ENCODE peak calls at places on chromosomes 2 and 18, in four cellular contexts. V is GM10248, F is AG09319, R is mammary epithelial cell. B is an unnamed sample.

GRCh38 chr2:169172076-169172735 is 102.8 kb downstream of the DHRS9 start:
- DNase-seq in V (no peak), F (no peak), R (no peak), B (no peak)

GRCh38 chr2:175854665-175855064 is 147.4 kb downstream of the LNPK start:
- DNase-seq in V (no peak), F (no peak), R (no peak), B (no peak)

GRCh38 chr2:240595381-240596079 is 9.0 kb downstream of the CAPN10 start:
- DNase-seq in V (peak), F (no peak), R (no peak), B (peak)

GRCh38 chr2:119683074-119683716 is 4.2 kb downstream of the TMEM177 start:
- DNase-seq in V (no peak), F (no peak), R (no peak), B (no peak)

GRCh38 chr2:39739386-39739785 is 39.7 kb downstream of the THUMPD2 start:
- DNase-seq in V (no peak), F (no peak), R (no peak), B (no peak)

GRCh38 chr2:233385489-233386044 is 31.3 kb downstream of the DGKD start:
- DNase-seq in V (peak), F (no peak), R (no peak), B (no peak)

GRCh38 chr2:239328306-239329191 is 72.3 kb downstream of the HDAC4 start:
- DNase-seq in V (no peak), F (peak), R (no peak), B (no peak)

GRCh38 chr18:11866764-11867163 is 15.6 kb downstream of the CHMP1B start:
- DNase-seq in V (no peak), F (no peak), R (no peak), B (no peak)

GRCh38 chr18:75854174-75854573 is 426.7 kb upstream of the SMIM21 start:
- DNase-seq in V (no peak), F (no peak), R (no peak), B (peak)

GRCh38 chr2:239569401-239570090 is 168.7 kb upstream of the HDAC4 start:
- DNase-seq in V (no peak), F (no peak), R (no peak), B (no peak)

GRCh38 chr2:218964041-218964771 is 4.7 kb downstream of the CDK5R2 start:
- DNase-seq in V (no peak), F (no peak), R (peak), B (no peak)

GRCh38 chr18:11761553-11761952 is 72.5 kb downstream of the GNAL start:
- DNase-seq in V (peak), F (no peak), R (no peak), B (no peak)

GRCh38 chr2:12244070-12244469 is 472.7 kb upstream of the TRIB2 start:
- DNase-seq in V (no peak), F (no peak), R (no peak), B (no peak)

GRCh38 chr2:3465844-3466481 is 53.4 kb downstream of the ADI1 start:
- DNase-seq in V (no peak), F (peak), R (peak), B (no peak)

GRCh38 chr2:109470121-109470921 is 143.4 kb downstream of the SEPTIN10 start:
- DNase-seq in V (no peak), F (no peak), R (peak), B (no peak)

GRCh38 chr2:234686088-234686890 is 189.4 kb upstream of the ARL4C start:
- DNase-seq in V (no peak), F (no peak), R (peak), B (peak)

GRCh38 chr18:23354625-23355024 is 98.5 kb upstream of the RIOK3 start:
- DNase-seq in V (no peak), F (no peak), R (peak), B (no peak)

GRCh38 chr2:27773959-27774358 is 2.4 kb downstream of the MRPL33 start:
- DNase-seq in V (no peak), F (no peak), R (no peak), B (no peak)

GRCh38 chr2:71759056-71759455 is 305.7 kb downstream of the DYSF start:
- DNase-seq in V (no peak), F (no peak), R (no peak), B (no peak)

GRCh38 chr2:100104718-100105677 is 37.4 kb downstream of the AFF3 start:
- DNase-seq in V (peak), F (no peak), R (no peak), B (peak)

GRCh38 chr2:12303181-12304030 is 413.3 kb upstream of the TRIB2 start:
- DNase-seq in V (no peak), F (peak), R (no peak), B (no peak)

DNA sequence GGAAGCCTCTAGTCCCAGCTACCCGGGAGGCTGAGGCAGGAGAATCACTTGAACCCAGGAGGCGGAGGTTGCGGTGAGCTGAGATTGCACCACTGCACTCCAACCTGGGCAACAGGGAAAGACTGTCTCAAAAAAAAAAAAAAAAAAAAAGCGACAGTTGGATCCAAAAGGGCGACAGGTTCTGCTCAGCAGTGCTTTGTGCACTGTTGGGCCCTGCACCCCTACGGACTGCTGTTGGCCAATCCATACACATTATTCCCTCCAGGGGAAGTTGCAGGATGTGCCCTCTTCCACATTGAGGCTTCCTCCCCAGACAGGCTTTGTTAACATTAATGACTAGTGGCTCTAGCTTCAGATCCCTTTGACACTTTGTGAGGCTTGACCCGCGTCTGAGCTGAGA is 9.4 kb downstream of the NT5DC4 start:
- DNase-seq in V (no peak), F (no peak), R (no peak), B (no peak)
- TF ChIP-seq CTCF in V (no peak), F (no peak), R (no peak), B (no peak)

GRCh38 chr2:201183373-201183742 is 417 bp downstream of the CASP10 start:
- DNase-seq in V (no peak), F (no peak), R (no peak), B (no peak)

GRCh38 chr2:201188449-201188848 is 5.5 kb downstream of the CASP10 start:
- DNase-seq in V (no peak), F (no peak), R (no peak), B (no peak)

GRCh38 chr2:201180010-201180409 is 2.9 kb upstream of the CASP10 start:
- DNase-seq in V (no peak), F (no peak), R (no peak), B (no peak)

GRCh38 chr2:201185863-201186262 is 2.9 kb downstream of the CASP10 start:
- DNase-seq in V (no peak), F (no peak), R (no peak), B (no peak)

DNA sequence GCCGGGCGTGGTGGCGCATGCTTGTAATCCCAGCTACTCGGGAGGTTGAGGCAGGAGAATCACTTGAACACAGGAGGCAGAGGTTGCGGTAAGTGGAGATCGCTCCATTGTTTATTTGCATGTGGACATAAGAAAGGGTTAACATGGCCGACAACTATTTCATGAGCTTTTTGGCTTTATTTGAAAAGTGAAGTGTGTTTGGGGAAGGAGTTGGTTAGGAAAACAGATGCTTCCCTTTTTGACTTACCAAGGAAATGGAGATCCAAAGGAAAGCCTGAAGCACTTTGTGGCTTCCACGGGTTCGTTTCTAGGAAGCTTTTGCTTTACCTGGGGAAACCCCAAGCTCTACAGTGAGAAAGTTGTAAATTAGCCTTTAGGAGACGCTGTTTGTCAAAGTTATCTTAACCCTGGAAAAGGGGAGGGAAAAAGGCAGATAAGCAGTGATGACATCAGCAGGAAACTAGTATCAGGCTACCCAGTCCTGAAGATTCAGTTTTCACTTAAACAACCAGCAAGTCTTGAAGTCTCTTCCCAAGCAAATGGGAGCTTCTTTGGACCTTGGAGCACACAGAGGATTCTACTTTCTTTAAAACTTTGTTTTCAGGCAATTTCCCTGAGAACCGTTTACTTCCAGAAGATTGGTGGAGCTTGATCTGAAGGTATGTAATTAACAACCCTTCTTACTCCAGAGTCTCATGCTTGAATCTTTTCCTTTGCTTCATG is at the start of gene CASP10:
- DNase-seq in V (peak), F (peak), R (peak), B (peak)
- TF ChIP-seq CTCF in V (peak), F (peak), R (peak), B (no peak)

GRCh38 chr18:47175895-47176575 is at the start of gene IER3IP1:
- DNase-seq in V (peak), F (peak), R (peak), B (peak)
- TF ChIP-seq CTCF in V (no peak), F (peak), R (no peak), B (no peak)

GRCh38 chr2:136929531-136929930 is 164.2 kb downstream of the THSD7B start:
- DNase-seq in V (no peak), F (no peak), R (no peak), B (no peak)

GRCh38 chr2:136932700-136933099 is 167.4 kb downstream of the THSD7B start:
- DNase-seq in V (no peak), F (peak), R (peak), B (peak)

GRCh38 chr2:136935119-136935518 is 169.8 kb downstream of the THSD7B start:
- DNase-seq in V (no peak), F (no peak), R (no peak), B (no peak)
- TF ChIP-seq CTCF in V (no peak), F (no peak), R (no peak), B (peak)

GRCh38 chr18:59993560-59993959 is 93.8 kb downstream of the PMAIP1 start:
- DNase-seq in V (no peak), F (no peak), R (peak), B (no peak)

GRCh38 chr18:59994357-59994756 is 94.6 kb downstream of the PMAIP1 start:
- DNase-seq in V (no peak), F (no peak), R (no peak), B (no peak)

DNA sequence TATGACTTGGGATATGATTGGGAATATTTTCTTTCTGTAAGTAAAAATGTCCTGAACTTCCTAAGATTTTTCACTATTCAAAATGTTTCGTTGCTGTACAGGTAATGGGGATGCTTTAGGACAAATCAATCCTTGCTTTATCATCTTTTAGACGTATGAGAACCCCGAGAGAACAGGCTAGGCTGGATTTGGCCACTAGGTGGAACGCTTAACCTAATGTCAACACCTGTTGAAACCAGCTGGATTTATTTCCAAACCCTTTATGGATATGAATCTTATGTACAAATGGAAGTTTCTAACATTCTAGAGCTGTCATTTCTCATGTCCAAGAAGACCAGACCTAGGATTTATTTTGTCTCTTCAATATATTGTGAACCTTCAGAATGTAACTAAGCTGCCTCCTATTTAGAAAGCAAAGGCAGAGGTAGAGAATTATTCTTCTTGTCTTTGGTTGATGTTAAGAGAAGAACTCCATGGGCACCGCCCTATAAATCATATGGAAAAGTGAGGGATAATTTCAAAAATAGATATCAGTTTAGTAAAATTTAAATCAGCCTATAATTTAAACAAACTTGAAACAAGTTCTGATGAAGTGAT is 96.7 kb downstream of the PMAIP1 start:
- DNase-seq in V (peak), F (peak), R (peak), B (peak)
- TF ChIP-seq CTCF in V (peak), F (peak), R (peak), B (peak)

B was measured in endothelial cell.